ENCODE peak calls at places on chromosomes 16 and 17, in seven cellular contexts. One of them, this sample, is unnamed.

GRCh38 chr17:63946440-63947363 is 14.6 kb upstream of the CD79B start:
- DNase-seq in NCI-H345: peak; percentile 26
- DNase-seq in stimulated activated naive CD4-positive, alpha-beta T cell: peak; percentile 70
- DNase-seq in AG08395: peak; percentile 71
- DNase-seq in NCI-H1436: peak; percentile 58
- DNase-seq in astrocyte of the spinal cord: peak; percentile 7
- DNase-seq in amniotic stem cell: no peak
- DNase-seq in this sample: peak; percentile 47

GRCh38 chr17:10314332-10314731 is 58.5 kb downstream of the MYH13 start:
- DNase-seq in NCI-H345: no peak
- DNase-seq in stimulated activated naive CD4-positive, alpha-beta T cell: no peak
- DNase-seq in AG08395: no peak
- DNase-seq in NCI-H1436: no peak
- DNase-seq in astrocyte of the spinal cord: no peak
- DNase-seq in amniotic stem cell: no peak
- DNase-seq in this sample: no peak

GRCh38 chr17:2023692-2024571 is 1.2 kb downstream of the RTN4RL1 start:
- DNase-seq in NCI-H345: peak; percentile 20
- DNase-seq in stimulated activated naive CD4-positive, alpha-beta T cell: peak; percentile 49
- DNase-seq in AG08395: peak; percentile 70
- DNase-seq in NCI-H1436: peak; percentile 36
- DNase-seq in astrocyte of the spinal cord: peak; percentile 25
- DNase-seq in amniotic stem cell: no peak
- DNase-seq in this sample: peak; percentile 79

GRCh38 chr17:78306913-78307312 is 53.0 kb downstream of the SOCS3 start:
- DNase-seq in NCI-H345: no peak
- DNase-seq in stimulated activated naive CD4-positive, alpha-beta T cell: no peak
- DNase-seq in AG08395: no peak
- DNase-seq in NCI-H1436: no peak
- DNase-seq in astrocyte of the spinal cord: no peak
- DNase-seq in amniotic stem cell: no peak
- DNase-seq in this sample: no peak

GRCh38 chr16:77794586-77794985 is 6.2 kb downstream of the VAT1L start:
- DNase-seq in NCI-H345: no peak
- DNase-seq in stimulated activated naive CD4-positive, alpha-beta T cell: no peak
- DNase-seq in AG08395: peak; percentile 84
- DNase-seq in NCI-H1436: no peak
- DNase-seq in astrocyte of the spinal cord: peak; percentile 81
- DNase-seq in amniotic stem cell: no peak
- DNase-seq in this sample: peak; percentile 71

GRCh38 chr16:81237282-81237681 is 1.2 kb upstream of the BCO1 start:
- DNase-seq in NCI-H345: no peak
- DNase-seq in stimulated activated naive CD4-positive, alpha-beta T cell: no peak
- DNase-seq in AG08395: no peak
- DNase-seq in NCI-H1436: no peak
- DNase-seq in astrocyte of the spinal cord: peak; percentile 36
- DNase-seq in amniotic stem cell: no peak
- DNase-seq in this sample: peak; percentile 92

GRCh38 chr17:29138991-29139682 is 41.1 kb downstream of the MYO18A start:
- DNase-seq in NCI-H345: no peak
- DNase-seq in stimulated activated naive CD4-positive, alpha-beta T cell: peak; percentile 38
- DNase-seq in AG08395: no peak
- DNase-seq in NCI-H1436: no peak
- DNase-seq in astrocyte of the spinal cord: no peak
- DNase-seq in amniotic stem cell: no peak
- DNase-seq in this sample: no peak

GRCh38 chr17:60461584-60461983 is 39.3 kb downstream of the CHCT1 start:
- DNase-seq in NCI-H345: no peak
- DNase-seq in stimulated activated naive CD4-positive, alpha-beta T cell: no peak
- DNase-seq in AG08395: no peak
- DNase-seq in NCI-H1436: no peak
- DNase-seq in astrocyte of the spinal cord: no peak
- DNase-seq in amniotic stem cell: no peak
- DNase-seq in this sample: no peak

GRCh38 chr16:50068550-50068949 is 2.8 kb downstream of the HEATR3 start:
- DNase-seq in NCI-H345: no peak
- DNase-seq in stimulated activated naive CD4-positive, alpha-beta T cell: no peak
- DNase-seq in AG08395: no peak
- DNase-seq in NCI-H1436: no peak
- DNase-seq in astrocyte of the spinal cord: peak; percentile 46
- DNase-seq in amniotic stem cell: no peak
- DNase-seq in this sample: no peak

GRCh38 chr17:67376892-67377726 is at the start of gene PITPNC1:
- DNase-seq in NCI-H345: peak; percentile 76
- DNase-seq in stimulated activated naive CD4-positive, alpha-beta T cell: peak; percentile 87
- DNase-seq in AG08395: peak; percentile 88
- DNase-seq in NCI-H1436: peak; percentile 76
- DNase-seq in astrocyte of the spinal cord: peak; percentile 91
- DNase-seq in amniotic stem cell: peak; percentile 88
- DNase-seq in this sample: peak; percentile 95

GRCh38 chr16:84199861-84200260 is 8.9 kb downstream of the ADAD2 start:
- DNase-seq in NCI-H345: no peak
- DNase-seq in stimulated activated naive CD4-positive, alpha-beta T cell: no peak
- DNase-seq in AG08395: no peak
- DNase-seq in NCI-H1436: no peak
- DNase-seq in astrocyte of the spinal cord: no peak
- DNase-seq in amniotic stem cell: no peak
- DNase-seq in this sample: no peak

GRCh38 chr17:21213491-21214014 is 408 bp downstream of the TMEM11 start:
- DNase-seq in NCI-H345: no peak
- DNase-seq in stimulated activated naive CD4-positive, alpha-beta T cell: no peak
- DNase-seq in AG08395: peak; percentile 34
- DNase-seq in NCI-H1436: peak; percentile 36
- DNase-seq in astrocyte of the spinal cord: no peak
- DNase-seq in amniotic stem cell: no peak
- DNase-seq in this sample: peak; percentile 65

GRCh38 chr17:76575570-76575969 is 10.1 kb downstream of the ST6GALNAC2 start:
- DNase-seq in NCI-H345: no peak
- DNase-seq in stimulated activated naive CD4-positive, alpha-beta T cell: no peak
- DNase-seq in AG08395: no peak
- DNase-seq in NCI-H1436: no peak
- DNase-seq in astrocyte of the spinal cord: no peak
- DNase-seq in amniotic stem cell: no peak
- DNase-seq in this sample: no peak

GRCh38 chr16:1706386-1707192 is 594 bp downstream of the MAPK8IP3 start:
- DNase-seq in NCI-H345: peak; percentile 33
- DNase-seq in stimulated activated naive CD4-positive, alpha-beta T cell: peak; percentile 56
- DNase-seq in AG08395: peak; percentile 46
- DNase-seq in NCI-H1436: peak; percentile 18
- DNase-seq in astrocyte of the spinal cord: no peak
- DNase-seq in amniotic stem cell: no peak
- DNase-seq in this sample: peak; percentile 56

GRCh38 chr16:4414187-4414909 is 2.0 kb downstream of the CORO7 start:
- DNase-seq in NCI-H345: no peak
- DNase-seq in stimulated activated naive CD4-positive, alpha-beta T cell: peak; percentile 69
- DNase-seq in AG08395: no peak
- DNase-seq in NCI-H1436: no peak
- DNase-seq in astrocyte of the spinal cord: no peak
- DNase-seq in amniotic stem cell: no peak
- DNase-seq in this sample: no peak

GRCh38 chr17:35063514-35064223 is at the start of gene RFFL:
- DNase-seq in NCI-H345: peak; percentile 93
- DNase-seq in stimulated activated naive CD4-positive, alpha-beta T cell: peak; percentile 81
- DNase-seq in AG08395: peak; percentile 98
- DNase-seq in NCI-H1436: no peak
- DNase-seq in astrocyte of the spinal cord: peak; percentile 98
- DNase-seq in amniotic stem cell: peak; percentile 98
- DNase-seq in this sample: peak; percentile 98

GRCh38 chr16:3623642-3624041 is 12.2 kb upstream of the SLX4 start:
- DNase-seq in NCI-H345: no peak
- DNase-seq in stimulated activated naive CD4-positive, alpha-beta T cell: no peak
- DNase-seq in AG08395: no peak
- DNase-seq in NCI-H1436: no peak
- DNase-seq in astrocyte of the spinal cord: no peak
- DNase-seq in amniotic stem cell: no peak
- DNase-seq in this sample: no peak